ENCODE peak calls at places on chromosome 22, in seven cellular contexts. D is Panc1, L is HCT116, R is K562, Q is HepG2, P is H1, K is GM12878. O is an unnamed sample.

GRCh38 chr22:24133187-24133965 is 47.9 kb upstream of the SUSD2 start:
- DNase-seq in D (no peak), L (no peak), R (no peak), Q (no peak), P (no peak), K (no peak), O (no peak)

GRCh38 chr22:31337178-31337577 is 9.0 kb downstream of the PATZ1 start:
- DNase-seq in D (no peak), L (no peak), R (no peak), Q (no peak), P (no peak), K (no peak), O (no peak)

GRCh38 chr22:42800731-42801536 is 56.1 kb downstream of the ARFGAP3 start:
- DNase-seq in D (no peak), L (no peak), R (no peak), Q (peak), P (no peak), K (no peak), O (no peak)

GRCh38 chr22:39021552-39022250 is 774 bp downstream of the APOBEC3D start:
- DNase-seq in D (no peak), L (no peak), R (no peak), Q (no peak), P (no peak), K (no peak), O (no peak)

GRCh38 chr22:41831383-41831782 is 1.5 kb upstream of the SREBF2 start:
- DNase-seq in D (no peak), L (no peak), R (no peak), Q (no peak), P (no peak), K (no peak), O (no peak)

GRCh38 chr22:29313126-29314071 is 2.1 kb downstream of the RASL10A start:
- DNase-seq in D (no peak), L (peak), R (no peak), Q (no peak), P (peak), K (no peak), O (peak)

GRCh38 chr22:33519140-33519973 is 400.9 kb downstream of the LARGE1 start:
- DNase-seq in D (no peak), L (no peak), R (peak), Q (peak), P (no peak), K (peak), O (peak)

GRCh38 chr22:40107756-40108437 is 69.8 kb upstream of the TNRC6B start:
- DNase-seq in D (peak), L (no peak), R (no peak), Q (no peak), P (no peak), K (no peak), O (no peak)

GRCh38 chr22:29032584-29032983 is 29.0 kb downstream of the C22orf31 start:
- DNase-seq in D (no peak), L (no peak), R (no peak), Q (no peak), P (no peak), K (no peak), O (no peak)

GRCh38 chr22:33658775-33659174 is 261.5 kb downstream of the LARGE1 start:
- DNase-seq in D (no peak), L (no peak), R (no peak), Q (no peak), P (no peak), K (no peak), O (no peak)

GRCh38 chr22:23237201-23237798 is 57.0 kb downstream of the BCR start:
- DNase-seq in D (no peak), L (no peak), R (peak), Q (no peak), P (no peak), K (no peak), O (no peak)

GRCh38 chr22:23520875-23521441 is 59.1 kb downstream of the IGLL1 start:
- DNase-seq in D (no peak), L (no peak), R (peak), Q (peak), P (no peak), K (no peak), O (peak)

GRCh38 chr22:33000342-33001280 is 57.6 kb downstream of the SYN3 start:
- DNase-seq in D (peak), L (no peak), R (peak), Q (peak), P (peak), K (no peak), O (peak)

GRCh38 chr22:41028841-41029240 is 63.6 kb upstream of the EP300 start:
- DNase-seq in D (no peak), L (no peak), R (no peak), Q (peak), P (no peak), K (no peak), O (no peak)

GRCh38 chr22:25176175-25176574 is 23.5 kb upstream of the CRYBB3 start:
- DNase-seq in D (no peak), L (no peak), R (no peak), Q (no peak), P (no peak), K (no peak), O (no peak)

GRCh38 chr22:34858026-34858425 is 207.9 kb upstream of the ISX start:
- DNase-seq in D (no peak), L (no peak), R (no peak), Q (no peak), P (no peak), K (no peak), O (no peak)

GRCh38 chr22:39234867-39235687 is 9.7 kb downstream of the PDGFB start:
- DNase-seq in D (no peak), L (no peak), R (no peak), Q (no peak), P (no peak), K (no peak), O (no peak)

GRCh38 chr22:20291604-20292063 is 23.5 kb upstream of the RTN4R start:
- DNase-seq in D (no peak), L (no peak), R (no peak), Q (no peak), P (no peak), K (no peak), O (no peak)

GRCh38 chr22:32476286-32476685 is 1.7 kb downstream of the FBXO7 start:
- DNase-seq in D (no peak), L (no peak), R (no peak), Q (no peak), P (no peak), K (no peak), O (no peak)

GRCh38 chr22:40033586-40034380 is 39.0 kb downstream of the FAM83F start:
- DNase-seq in D (no peak), L (no peak), R (no peak), Q (no peak), P (no peak), K (no peak), O (no peak)

GRCh38 chr22:19937616-19938473 is 3.7 kb upstream of the COMT start:
- DNase-seq in D (no peak), L (no peak), R (no peak), Q (peak), P (no peak), K (no peak), O (no peak)

GRCh38 chr22:17085277-17086091 is 684 bp downstream of the IL17RA start:
- DNase-seq in D (no peak), L (no peak), R (peak), Q (no peak), P (no peak), K (no peak), O (no peak)

GRCh38 chr22:19637405-19638281 is 76.7 kb upstream of the SEPTIN5 start:
- DNase-seq in D (no peak), L (no peak), R (no peak), Q (no peak), P (no peak), K (no peak), O (peak)

GRCh38 chr22:50542416-50542927 is 3.2 kb upstream of the KLHDC7B start:
- DNase-seq in D (no peak), L (no peak), R (no peak), Q (no peak), P (no peak), K (peak), O (no peak)
- TF ChIP-seq SIN3A in D (no peak), L (no peak), R (no peak), Q (no peak), P (no peak), K (no peak), O (no peak)

DNA sequence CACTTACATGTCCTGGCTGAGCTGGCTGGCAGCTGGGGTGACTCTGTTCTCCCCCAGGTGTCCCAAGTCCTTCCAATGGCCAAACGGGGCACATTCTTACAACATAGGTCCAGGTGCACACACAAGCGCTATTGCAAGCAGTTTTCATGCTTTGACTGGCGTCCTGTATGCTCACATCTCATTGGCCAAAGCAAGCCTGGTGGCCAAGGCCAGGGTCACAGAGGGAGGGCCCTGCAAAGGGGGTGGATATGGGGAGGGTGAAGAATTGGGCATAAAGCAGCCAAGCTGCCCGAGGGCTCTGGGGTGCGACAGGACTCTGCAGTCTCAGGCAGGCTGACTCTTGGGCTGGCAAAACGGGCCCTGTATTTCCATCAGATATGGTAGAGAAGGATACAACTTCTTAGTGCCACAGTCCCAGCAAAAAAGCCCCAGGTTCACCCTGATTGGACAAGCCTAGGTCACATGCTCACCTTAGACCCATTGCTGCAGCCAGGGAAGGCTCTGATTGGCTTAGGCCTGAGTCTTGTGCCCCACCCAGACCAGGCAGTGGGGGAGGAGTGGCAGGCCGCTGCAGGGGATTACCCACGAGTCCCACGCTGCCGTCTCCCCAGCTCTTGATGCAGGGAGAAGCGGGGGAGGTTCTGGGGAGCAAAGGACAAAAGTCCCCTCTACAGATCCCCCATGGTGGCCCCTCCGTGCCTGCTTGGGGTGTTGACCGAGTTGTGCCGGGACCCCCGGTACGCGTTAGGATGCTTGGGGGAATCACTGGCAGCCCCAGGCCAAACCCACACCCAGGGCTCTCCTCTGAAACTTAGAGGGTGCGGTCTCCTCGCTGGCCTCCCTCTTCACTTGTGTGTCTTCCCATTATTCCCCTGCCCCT is 110.8 kb downstream of the ARHGAP8 start:
- DNase-seq in D (no peak), L (peak), R (peak), Q (no peak), P (no peak), K (no peak), O (no peak)
- TF ChIP-seq SIN3A in D (no peak), L (no peak), R (no peak), Q (no peak), P (no peak), K (no peak), O (no peak)

DNA sequence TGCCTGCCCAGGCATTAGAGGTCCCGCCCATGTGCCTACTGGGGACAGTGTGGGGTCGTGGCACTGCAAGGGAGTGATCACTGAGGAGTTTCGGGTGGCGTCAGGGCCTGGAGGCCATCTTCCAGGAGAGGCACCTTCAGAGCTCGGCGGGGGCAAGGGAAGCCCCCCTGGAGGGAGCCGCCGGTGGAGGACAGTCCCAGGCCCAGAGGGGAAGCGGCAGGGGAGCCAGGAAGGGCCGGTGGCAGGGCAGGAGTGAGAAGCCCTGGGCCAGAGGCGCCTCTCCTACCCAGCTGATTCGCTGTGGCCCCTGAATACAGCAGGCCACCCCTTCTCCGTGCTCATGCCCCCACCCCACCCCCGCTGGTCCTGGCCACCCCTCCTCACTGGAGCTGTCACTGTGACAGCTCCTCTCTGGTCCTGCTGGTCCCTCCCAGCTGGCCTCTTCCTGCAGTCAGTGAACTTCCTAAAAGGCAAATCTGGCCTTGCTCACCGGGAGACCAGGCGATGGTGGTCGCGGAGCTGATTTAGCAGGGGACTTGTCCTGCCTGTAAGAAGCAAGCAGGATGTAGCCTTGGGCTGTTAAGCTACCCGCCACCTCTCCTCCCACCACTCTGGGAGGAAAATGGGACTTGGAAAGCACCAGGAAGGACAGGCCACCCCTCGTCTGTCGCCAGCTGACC is 2.1 kb upstream of the MAPK11 start:
- DNase-seq in D (no peak), L (no peak), R (no peak), Q (no peak), P (no peak), K (no peak), O (peak)
- TF ChIP-seq SIN3A in D (no peak), L (no peak), R (no peak), Q (no peak), P (peak), K (no peak), O (no peak)

DNA sequence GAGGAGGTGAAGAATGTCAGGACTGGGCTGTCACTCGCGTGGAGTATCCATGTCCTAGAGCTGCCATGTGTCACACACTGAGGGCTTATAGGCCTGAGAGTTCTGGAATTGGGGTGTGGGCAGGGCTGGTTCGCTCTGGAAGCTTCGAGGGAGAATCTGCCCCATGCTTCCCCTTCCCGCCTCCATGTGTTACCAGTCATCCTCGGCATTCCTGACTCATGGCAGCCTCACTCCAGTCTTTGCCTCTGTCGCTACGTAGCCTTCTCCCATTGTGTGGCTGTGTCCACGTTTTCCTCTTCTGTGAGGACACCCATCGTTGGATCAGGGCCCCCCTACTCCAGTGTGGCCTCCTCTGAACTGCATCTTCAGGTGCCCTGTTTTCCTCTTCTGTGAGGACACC is 301.2 kb downstream of the TBC1D22A start:
- DNase-seq in D (no peak), L (no peak), R (no peak), Q (no peak), P (no peak), K (no peak), O (no peak)
- TF ChIP-seq SIN3A in D (no peak), L (no peak), R (no peak), Q (no peak), P (no peak), K (no peak), O (no peak)

DNA sequence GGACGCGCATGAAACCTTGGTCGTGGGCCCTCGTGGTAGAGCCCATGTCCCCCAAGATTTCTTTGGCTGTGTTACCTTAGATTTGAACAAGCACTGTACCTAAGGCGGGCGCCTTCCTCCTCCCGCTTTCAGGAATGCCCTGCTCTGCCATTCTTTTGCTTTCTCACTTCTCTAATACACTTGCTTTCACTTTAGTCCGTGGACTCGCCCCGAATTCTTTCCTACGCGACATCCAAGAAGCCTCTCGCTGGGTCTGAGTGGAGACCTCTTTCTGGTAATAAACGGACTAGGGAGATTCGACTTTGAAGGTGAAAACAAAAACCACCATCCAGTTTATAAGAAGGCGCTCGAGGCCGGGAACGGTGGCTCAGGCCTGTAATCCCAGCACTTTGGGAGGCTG is 1.2 kb upstream of the NUP50 start:
- DNase-seq in D (no peak), L (no peak), R (no peak), Q (no peak), P (no peak), K (no peak), O (no peak)
- TF ChIP-seq SIN3A in D (no peak), L (no peak), R (no peak), Q (peak), P (no peak), K (no peak), O (no peak)

DNA sequence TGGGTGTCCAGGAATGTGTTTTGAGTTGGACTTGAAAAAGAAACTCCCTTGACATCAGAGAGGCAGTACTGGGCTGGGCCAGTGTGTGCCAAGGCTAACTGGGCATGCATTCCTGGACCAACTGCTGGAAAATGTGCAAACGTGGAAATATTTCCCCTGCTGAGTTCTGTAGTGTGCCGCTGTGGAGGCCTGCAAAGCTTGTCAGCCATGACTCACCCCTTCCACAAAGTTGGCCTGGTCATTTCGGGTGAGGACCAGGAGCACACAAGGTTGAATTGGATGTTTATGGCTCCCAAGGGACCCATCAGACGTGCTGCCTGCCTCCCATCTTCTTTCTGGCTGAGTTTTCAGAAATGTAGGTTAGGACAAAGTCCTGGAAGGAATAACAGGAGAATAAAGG is 513.1 kb downstream of the MIAT start:
- DNase-seq in D (no peak), L (peak), R (no peak), Q (no peak), P (no peak), K (no peak), O (no peak)
- TF ChIP-seq SIN3A in D (no peak), L (no peak), R (no peak), Q (no peak), P (no peak), K (no peak), O (no peak)

GRCh38 chr22:27719033-27719341 is 82.6 kb downstream of the MN1 start:
- DNase-seq in D (no peak), L (no peak), R (no peak), Q (no peak), P (no peak), K (no peak), O (no peak)

GRCh38 chr22:27718186-27719032 is 83.1 kb downstream of the MN1 start:
- DNase-seq in D (peak), L (peak), R (peak), Q (peak), P (no peak), K (no peak), O (peak)

GRCh38 chr22:27719535-27720227 is 81.9 kb downstream of the MN1 start:
- DNase-seq in D (no peak), L (no peak), R (peak), Q (peak), P (no peak), K (no peak), O (no peak)

GRCh38 chr22:27723150-27723549 is 78.4 kb downstream of the MN1 start:
- DNase-seq in D (no peak), L (no peak), R (no peak), Q (no peak), P (no peak), K (no peak), O (no peak)

GRCh38 chr22:27720860-27721259 is 80.7 kb downstream of the MN1 start:
- DNase-seq in D (no peak), L (no peak), R (no peak), Q (no peak), P (no peak), K (no peak), O (peak)
- TF ChIP-seq SIN3A in D (no peak), L (no peak), R (no peak), Q (no peak), P (no peak), K (no peak), O (no peak)

DNA sequence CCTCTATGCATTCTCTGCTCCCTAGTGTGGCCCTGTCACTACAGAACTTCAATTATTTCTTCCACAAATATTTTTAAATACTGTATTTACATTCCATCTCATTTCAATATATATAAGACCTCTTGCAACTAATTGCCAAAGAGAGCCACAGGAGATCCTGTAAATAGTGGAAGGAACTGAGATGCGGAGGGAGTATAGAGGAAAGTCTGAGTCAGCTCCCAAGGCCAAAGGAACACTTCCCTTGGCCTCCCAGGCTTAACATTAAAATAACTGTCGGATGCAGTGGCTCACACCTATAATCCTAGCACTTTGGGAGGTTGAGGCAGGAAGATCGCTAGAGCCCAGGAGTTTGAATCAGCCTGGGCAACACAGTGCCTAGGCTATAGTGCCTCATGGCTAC is 31.2 kb downstream of the RBFOX2 start:
- DNase-seq in D (no peak), L (no peak), R (no peak), Q (no peak), P (no peak), K (no peak), O (no peak)
- TF ChIP-seq SIN3A in D (no peak), L (no peak), R (no peak), Q (no peak), P (no peak), K (no peak), O (no peak)

GRCh38 chr22:37454857-37455686 is 27.8 kb upstream of the ELFN2 start:
- DNase-seq in D (no peak), L (peak), R (peak), Q (peak), P (no peak), K (no peak), O (no peak)
- TF ChIP-seq SIN3A in D (no peak), L (peak), R (no peak), Q (no peak), P (no peak), K (no peak), O (no peak)